ENCODE peak calls at places on chromosomes 6 and 20, in four cellular contexts. H, I, D and B are unnamed samples.

GRCh38 chr6:117169060-117169635 is 96.2 kb upstream of the VGLL2 start:
- DNase-seq in H (no peak), I (no peak), D (no peak), B (no peak)

GRCh38 chr20:22411568-22412450 is 172.6 kb downstream of the FOXA2 start:
- DNase-seq in H (no peak), I (peak; percentile 89), D (no peak), B (peak; percentile 96)

GRCh38 chr6:27758471-27758870 is 153.7 kb downstream of the OR2B2 start:
- DNase-seq in H (no peak), I (peak; percentile 38), D (no peak), B (no peak)

GRCh38 chr6:98929498-98930060 is 18.2 kb downstream of the FBXL4 start:
- DNase-seq in H (no peak), I (no peak), D (no peak), B (no peak)

GRCh38 chr6:55474386-55474785 is 104.6 kb downstream of the HMGCLL1 start:
- DNase-seq in H (no peak), I (no peak), D (no peak), B (no peak)

GRCh38 chr20:25859649-25860530 is 163.2 kb upstream of the ZNF337 start:
- DNase-seq in H (no peak), I (peak; percentile 64), D (no peak), B (peak; percentile 65)

GRCh38 chr20:25006431-25007167 is 14.0 kb upstream of the APMAP start:
- DNase-seq in H (no peak), I (no peak), D (no peak), B (no peak)

GRCh38 chr6:54681267-54681666 is 165.3 kb upstream of the FAM83B start:
- DNase-seq in H (no peak), I (no peak), D (no peak), B (no peak)

GRCh38 chr6:7171119-7171518 is 63.4 kb downstream of the RREB1 start:
- DNase-seq in H (no peak), I (no peak), D (no peak), B (peak; percentile 45)

GRCh38 chr20:38202982-38203293 is 37.9 kb upstream of the TGM2 start:
- DNase-seq in H (no peak), I (no peak), D (no peak), B (no peak)

GRCh38 chr20:33688938-33689424 is 2.8 kb upstream of the E2F1 start:
- DNase-seq in H (no peak), I (peak; percentile 84), D (no peak), B (peak; percentile 75)

GRCh38 chr6:11685411-11686093 is 93.1 kb downstream of the ADTRP start:
- DNase-seq in H (no peak), I (no peak), D (no peak), B (peak; percentile 9)

GRCh38 chr6:75600694-75601265 is 900 bp upstream of the SENP6 start:
- DNase-seq in H (no peak), I (no peak), D (no peak), B (no peak)

GRCh38 chr6:166726193-166726592 is 99.1 kb upstream of the RPS6KA2 start:
- DNase-seq in H (no peak), I (no peak), D (no peak), B (no peak)

GRCh38 chr20:48986899-48987298 is 59.2 kb upstream of the CSE1L start:
- DNase-seq in H (no peak), I (peak; percentile 17), D (no peak), B (peak; percentile 49)

GRCh38 chr20:1893721-1894470 is 1.3 kb upstream of the SIRPA start:
- DNase-seq in H (no peak), I (no peak), D (no peak), B (peak; percentile 53)

GRCh38 chr6:3561745-3562144 is 104.9 kb upstream of the SLC22A23 start:
- DNase-seq in H (no peak), I (no peak), D (no peak), B (peak; percentile 20)

GRCh38 chr6:79878142-79878748 is 69.1 kb downstream of the ELOVL4 start:
- DNase-seq in H (no peak), I (no peak), D (no peak), B (no peak)

GRCh38 chr6:169751242-169752073 is at the start of the genes DYNLT2 and ERMARD:
- DNase-seq in H (peak; percentile 69), I (peak; percentile 99), D (peak; percentile 77), B (peak; percentile 96)

GRCh38 chr20:62025832-62026563 is 39.7 kb downstream of the TAF4 start:
- DNase-seq in H (no peak), I (peak; percentile 72), D (no peak), B (peak; percentile 30)

GRCh38 chr20:54477556-54477955 is 2.2 kb downstream of the DOK5 start:
- DNase-seq in H (no peak), I (no peak), D (no peak), B (no peak)

GRCh38 chr20:63944078-63944941 is 11.9 kb downstream of the UCKL1 start:
- DNase-seq in H (no peak), I (no peak), D (no peak), B (no peak)

GRCh38 chr20:63945031-63945658 is 11.1 kb downstream of the UCKL1 start:
- DNase-seq in H (no peak), I (no peak), D (no peak), B (no peak)

GRCh38 chr20:63945921-63946920 is 10.0 kb downstream of the UCKL1 start:
- DNase-seq in H (no peak), I (no peak), D (no peak), B (no peak)

GRCh38 chr20:63947638-63948456 is 8.4 kb downstream of the UCKL1 start:
- DNase-seq in H (no peak), I (no peak), D (no peak), B (no peak)

GRCh38 chr20:63946986-63947637 is 9.1 kb downstream of the UCKL1 start:
- DNase-seq in H (no peak), I (no peak), D (no peak), B (no peak)
- TF ChIP-seq BRCA1 in H (no peak), I (no peak), D (no peak), B (no peak)

GRCh38 chr6:137010138-137010718 is 34.5 kb downstream of the IL20RA start:
- DNase-seq in H (no peak), I (no peak), D (no peak), B (no peak)
- TF ChIP-seq CREB1 in H (no peak), I (no peak), D (no peak), B (no peak)

DNA sequence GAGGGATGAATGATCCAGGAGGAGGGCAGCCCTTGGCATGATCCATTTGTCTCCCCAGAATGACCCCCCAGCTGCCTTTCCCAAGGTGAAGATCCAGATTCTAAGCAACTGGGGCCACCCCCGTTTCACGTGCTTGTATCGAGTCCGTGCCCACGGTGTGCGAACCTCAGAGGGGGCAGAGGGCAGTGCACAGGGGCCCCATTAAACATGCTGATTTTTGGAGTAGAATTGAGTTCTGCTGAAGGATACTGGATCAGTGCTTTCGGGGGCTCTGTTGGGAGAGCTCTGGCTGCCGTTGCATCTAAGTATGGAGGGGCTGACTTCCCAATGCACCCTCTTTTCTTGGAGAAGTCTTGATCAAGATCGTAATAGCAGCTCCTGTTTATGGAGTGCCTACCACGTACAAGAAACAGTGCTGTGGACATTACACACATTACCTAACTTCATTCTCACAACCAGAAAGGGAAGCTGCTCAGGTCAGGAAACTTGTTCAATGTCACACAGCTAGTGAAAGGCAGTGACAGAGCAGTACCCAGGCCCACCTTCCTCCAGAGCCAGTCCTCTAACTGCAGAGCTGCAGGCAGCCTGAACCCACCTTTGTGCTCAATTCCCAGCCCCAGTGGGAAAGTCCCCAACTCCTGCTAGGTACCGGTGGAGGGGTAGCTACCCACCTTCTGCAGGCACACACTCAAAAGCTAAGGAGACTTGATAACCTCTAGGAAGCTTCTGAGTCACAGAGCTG is 5.4 kb downstream of the SPAG4 start:
- DNase-seq in H (no peak), I (no peak), D (no peak), B (no peak)
- TF ChIP-seq BRCA1 in H (no peak), I (no peak), D (no peak), B (no peak)

GRCh38 chr6:46974786-46975185 is 53.0 kb upstream of the ADGRF5 start:
- DNase-seq in H (no peak), I (no peak), D (no peak), B (no peak)
- TF ChIP-seq CREB1 in H (no peak), I (no peak), D (no peak), B (no peak)

GRCh38 chr6:16800942-16801341 is 39.7 kb upstream of the ATXN1 start:
- DNase-seq in H (no peak), I (no peak), D (no peak), B (no peak)

GRCh38 chr6:16803294-16804006 is 42.2 kb upstream of the ATXN1 start:
- DNase-seq in H (no peak), I (peak; percentile 5), D (peak; percentile 74), B (peak; percentile 56)

GRCh38 chr6:16802071-16802470 is 40.8 kb upstream of the ATXN1 start:
- DNase-seq in H (no peak), I (no peak), D (no peak), B (no peak)

GRCh38 chr6:16804007-16804303 is 42.7 kb upstream of the ATXN1 start:
- DNase-seq in H (no peak), I (no peak), D (no peak), B (no peak)

DNA sequence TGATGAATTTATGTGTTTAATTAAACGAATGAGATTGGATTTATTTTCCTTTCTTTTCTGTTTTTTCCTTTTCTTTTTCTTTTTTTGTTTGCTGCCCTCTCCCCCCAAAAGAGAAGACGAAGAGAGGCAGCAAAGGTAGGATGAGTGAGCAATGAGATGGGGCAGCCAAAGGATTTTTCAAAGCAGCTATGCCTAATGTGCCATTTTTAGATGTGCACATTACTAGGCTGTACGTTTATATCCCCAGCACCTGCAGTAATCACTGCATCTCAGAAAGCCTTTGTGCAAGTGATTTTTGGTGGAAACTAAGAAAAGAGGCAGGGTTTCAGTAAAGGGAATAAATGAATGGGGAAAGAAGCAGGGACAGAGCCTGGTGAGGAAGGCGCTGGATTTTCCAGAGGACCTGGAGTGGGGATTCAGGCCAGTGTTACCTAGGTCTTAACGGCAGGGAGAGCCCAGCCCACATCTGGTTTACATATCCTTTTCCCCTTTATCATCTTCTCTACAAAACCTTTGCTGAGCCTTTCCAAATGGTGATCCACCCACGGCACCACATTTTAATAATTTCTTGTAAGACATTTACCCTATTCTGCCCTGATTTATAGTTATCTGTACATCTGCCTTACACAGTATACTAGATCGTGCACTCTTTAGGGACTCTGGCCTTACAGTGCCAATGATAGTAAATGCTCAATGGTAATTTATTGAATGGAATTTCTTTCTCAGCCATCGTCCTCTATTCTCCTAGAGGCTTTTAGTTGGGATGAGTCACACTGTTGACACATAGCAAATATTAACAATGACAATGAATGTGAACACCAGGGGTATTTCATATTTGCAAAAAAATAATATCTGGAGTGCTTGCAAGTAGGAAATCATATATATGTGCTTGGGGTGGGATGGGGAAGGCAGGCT is 38.3 kb upstream of the ATXN1 start:
- DNase-seq in H (no peak), I (no peak), D (no peak), B (peak; percentile 74)
- TF ChIP-seq BRCA1 in H (no peak), I (no peak), D (no peak), B (no peak)